ENCODE peak calls at places on chromosome 19, in six cellular contexts. R is fibroblast of villous mesenchyme; H is anterior cingulate cortex; T is naive thymus-derived CD8-positive, alpha-beta T cell; J is CD8-positive, alpha-beta T cell; P is fibroblast of pulmonary artery. S is an unnamed sample.
A peak's percentile ranks its signal among the peaks of the same experiment; 100 is the strongest.

GRCh38 chr19:4987286-4987685 is 18.4 kb downstream of the KDM4B start:
- DNase-seq in R (peak; percentile 90), H (no peak), T (no peak), J (no peak), P (no peak), S (no peak)

GRCh38 chr19:7264858-7265257 is 29.4 kb downstream of the INSR start:
- DNase-seq in R (no peak), H (no peak), T (no peak), J (no peak), P (no peak), S (no peak)

GRCh38 chr19:6241680-6242079 is 38.1 kb downstream of the MLLT1 start:
- DNase-seq in R (no peak), H (no peak), T (no peak), J (no peak), P (no peak), S (no peak)

GRCh38 chr19:28876604-28877123 is 336.3 kb downstream of the UQCRFS1 start:
- DNase-seq in R (no peak), H (no peak), T (no peak), J (no peak), P (no peak), S (no peak)

GRCh38 chr19:4208385-4209094 is 20.8 kb upstream of the EBI3 start:
- DNase-seq in R (no peak), H (no peak), T (no peak), J (no peak), P (peak; percentile 28), S (peak; percentile 55)

GRCh38 chr19:28397311-28397710 is 815.6 kb downstream of the UQCRFS1 start:
- DNase-seq in R (no peak), H (no peak), T (no peak), J (no peak), P (no peak), S (no peak)

GRCh38 chr19:38061294-38061693 is 154.3 kb downstream of the SIPA1L3 start:
- DNase-seq in R (peak; percentile 87), H (no peak), T (no peak), J (no peak), P (peak; percentile 78), S (no peak)

GRCh38 chr19:11924886-11925583 is at the start of gene ZNF700:
- DNase-seq in R (peak; percentile 90), H (peak; percentile 40), T (peak; percentile 92), J (peak; percentile 92), P (peak; percentile 88), S (peak; percentile 99)

GRCh38 chr19:6740589-6741348 is 1.3 kb downstream of the TRIP10 start:
- DNase-seq in R (peak; percentile 77), H (no peak), T (peak; percentile 23), J (no peak), P (no peak), S (peak; percentile 69)

GRCh38 chr19:11752244-11752736 is 13.5 kb upstream of the ZNF823 start:
- DNase-seq in R (no peak), H (no peak), T (no peak), J (no peak), P (no peak), S (no peak)

GRCh38 chr19:6587998-6588507 is 2.9 kb downstream of the CD70 start:
- DNase-seq in R (no peak), H (no peak), T (no peak), J (no peak), P (no peak), S (peak; percentile 65)

GRCh38 chr19:38211206-38211605 is 12.8 kb downstream of the DPF1 start:
- DNase-seq in R (no peak), H (no peak), T (no peak), J (no peak), P (no peak), S (no peak)

GRCh38 chr19:49953376-49953775 is 7.6 kb downstream of the SIGLEC11 start:
- DNase-seq in R (no peak), H (no peak), T (no peak), J (no peak), P (no peak), S (no peak)

GRCh38 chr19:45782162-45782623 is at the start of gene DMPK:
- DNase-seq in R (no peak), H (no peak), T (no peak), J (no peak), P (no peak), S (no peak)

GRCh38 chr19:18899624-18900560 is 3.9 kb upstream of the CERS1 start:
- DNase-seq in R (no peak), H (no peak), T (no peak), J (no peak), P (no peak), S (no peak)

S was measured in Karpas-422.